ENCODE peak calls at places on chromosome 1, in nine cellular contexts. One of them, this sample, is unnamed.

GRCh38 chr1:42926870-42927242 is 31.8 kb downstream of the SLC2A1 start:
- DNase-seq in OCI-LY7: no peak
- DNase-seq in fibroblast of lung: no peak
- DNase-seq in fibroblast of mammary gland: no peak
- DNase-seq in spleen: peak; percentile 76
- DNase-seq in fibroblast of pulmonary artery: no peak
- DNase-seq in endothelial cell: no peak
- DNase-seq in nephron progenitor cell: no peak
- DNase-seq in AG04450: no peak
- DNase-seq in this sample: no peak

GRCh38 chr1:67570473-67571143 is 114.4 kb upstream of the GADD45A start:
- DNase-seq in fibroblast of lung: peak; percentile 51
- DNase-seq in endothelial cell: no peak
- DNase-seq in AG04450: peak; percentile 86
- DNase-seq in nephron progenitor cell: no peak
- DNase-seq in fibroblast of mammary gland: peak; percentile 91
- DNase-seq in OCI-LY7: no peak
- DNase-seq in spleen: no peak
- DNase-seq in fibroblast of pulmonary artery: peak; percentile 96
- DNase-seq in this sample: no peak

GRCh38 chr1:55309053-55309452 is 93.9 kb upstream of the USP24 start:
- DNase-seq in nephron progenitor cell: no peak
- DNase-seq in spleen: no peak
- DNase-seq in fibroblast of lung: peak; percentile 97
- DNase-seq in fibroblast of mammary gland: peak; percentile 84
- DNase-seq in endothelial cell: no peak
- DNase-seq in OCI-LY7: no peak
- DNase-seq in AG04450: peak; percentile 61
- DNase-seq in fibroblast of pulmonary artery: peak; percentile 41
- DNase-seq in this sample: no peak

GRCh38 chr1:67227196-67227595 is 60.9 kb downstream of the IL23R start:
- DNase-seq in OCI-LY7: no peak
- DNase-seq in fibroblast of mammary gland: peak; percentile 31
- DNase-seq in fibroblast of lung: peak; percentile 34
- DNase-seq in nephron progenitor cell: no peak
- DNase-seq in endothelial cell: no peak
- DNase-seq in AG04450: no peak
- DNase-seq in spleen: no peak
- DNase-seq in fibroblast of pulmonary artery: no peak
- DNase-seq in this sample: no peak

GRCh38 chr1:201676061-201676644 is 137.2 kb downstream of the NAV1 start:
- DNase-seq in fibroblast of lung: peak; percentile 55
- DNase-seq in spleen: no peak
- DNase-seq in AG04450: no peak
- DNase-seq in OCI-LY7: no peak
- DNase-seq in fibroblast of pulmonary artery: peak; percentile 31
- DNase-seq in endothelial cell: no peak
- DNase-seq in fibroblast of mammary gland: peak; percentile 31
- DNase-seq in nephron progenitor cell: peak; percentile 51
- DNase-seq in this sample: no peak

GRCh38 chr1:1179339-1179982 is 5.8 kb downstream of the TTLL10 start:
- DNase-seq in fibroblast of pulmonary artery: no peak
- DNase-seq in nephron progenitor cell: peak; percentile 68
- DNase-seq in endothelial cell: peak; percentile 3
- DNase-seq in spleen: no peak
- DNase-seq in fibroblast of mammary gland: no peak
- DNase-seq in AG04450: no peak
- DNase-seq in fibroblast of lung: no peak
- DNase-seq in OCI-LY7: no peak
- DNase-seq in this sample: no peak

GRCh38 chr1:234631721-234632125 is 21.7 kb upstream of the IRF2BP2 start:
- DNase-seq in endothelial cell: no peak
- DNase-seq in nephron progenitor cell: no peak
- DNase-seq in fibroblast of mammary gland: peak; percentile 93
- DNase-seq in spleen: no peak
- DNase-seq in OCI-LY7: no peak
- DNase-seq in AG04450: no peak
- DNase-seq in fibroblast of pulmonary artery: peak; percentile 98
- DNase-seq in fibroblast of lung: peak; percentile 69
- DNase-seq in this sample: no peak

GRCh38 chr1:196400478-196401453 is 207.5 kb downstream of the KCNT2 start:
- DNase-seq in OCI-LY7: no peak
- DNase-seq in endothelial cell: peak; percentile 5
- DNase-seq in fibroblast of pulmonary artery: peak; percentile 96
- DNase-seq in fibroblast of mammary gland: peak; percentile 87
- DNase-seq in spleen: no peak
- DNase-seq in fibroblast of lung: peak; percentile 93
- DNase-seq in AG04450: no peak
- DNase-seq in nephron progenitor cell: no peak
- DNase-seq in this sample: no peak

GRCh38 chr1:159318784-159319551 is 16.8 kb downstream of the FCER1A start:
- DNase-seq in fibroblast of lung: no peak
- DNase-seq in nephron progenitor cell: no peak
- DNase-seq in spleen: no peak
- DNase-seq in AG04450: no peak
- DNase-seq in fibroblast of mammary gland: no peak
- DNase-seq in endothelial cell: no peak
- DNase-seq in fibroblast of pulmonary artery: no peak
- DNase-seq in OCI-LY7: no peak
- DNase-seq in this sample: no peak

GRCh38 chr1:10663668-10664035 is 132.8 kb downstream of the CASZ1 start:
- DNase-seq in endothelial cell: peak; percentile 56
- DNase-seq in fibroblast of lung: no peak
- DNase-seq in spleen: no peak
- DNase-seq in AG04450: no peak
- DNase-seq in fibroblast of mammary gland: no peak
- DNase-seq in fibroblast of pulmonary artery: peak; percentile 17
- DNase-seq in nephron progenitor cell: peak; percentile 76
- DNase-seq in OCI-LY7: no peak
- DNase-seq in this sample: no peak

GRCh38 chr1:21290546-21290944 is 282 bp upstream of the ECE1 start:
- DNase-seq in fibroblast of pulmonary artery: no peak
- DNase-seq in spleen: no peak
- DNase-seq in nephron progenitor cell: no peak
- DNase-seq in OCI-LY7: peak; percentile 80
- DNase-seq in AG04450: no peak
- DNase-seq in fibroblast of mammary gland: no peak
- DNase-seq in endothelial cell: no peak
- DNase-seq in fibroblast of lung: no peak
- DNase-seq in this sample: no peak
- TF ChIP-seq CTCF in fibroblast of pulmonary artery: no peak
- TF ChIP-seq CTCF in spleen: no peak
- TF ChIP-seq CTCF in nephron progenitor cell: no peak
- TF ChIP-seq CTCF in OCI-LY7: no peak
- TF ChIP-seq CTCF in AG04450: no peak
- TF ChIP-seq CTCF in fibroblast of mammary gland: no peak
- TF ChIP-seq CTCF in endothelial cell: no peak
- TF ChIP-seq CTCF in fibroblast of lung: no peak
- TF ChIP-seq CTCF in this sample: no peak

DNA sequence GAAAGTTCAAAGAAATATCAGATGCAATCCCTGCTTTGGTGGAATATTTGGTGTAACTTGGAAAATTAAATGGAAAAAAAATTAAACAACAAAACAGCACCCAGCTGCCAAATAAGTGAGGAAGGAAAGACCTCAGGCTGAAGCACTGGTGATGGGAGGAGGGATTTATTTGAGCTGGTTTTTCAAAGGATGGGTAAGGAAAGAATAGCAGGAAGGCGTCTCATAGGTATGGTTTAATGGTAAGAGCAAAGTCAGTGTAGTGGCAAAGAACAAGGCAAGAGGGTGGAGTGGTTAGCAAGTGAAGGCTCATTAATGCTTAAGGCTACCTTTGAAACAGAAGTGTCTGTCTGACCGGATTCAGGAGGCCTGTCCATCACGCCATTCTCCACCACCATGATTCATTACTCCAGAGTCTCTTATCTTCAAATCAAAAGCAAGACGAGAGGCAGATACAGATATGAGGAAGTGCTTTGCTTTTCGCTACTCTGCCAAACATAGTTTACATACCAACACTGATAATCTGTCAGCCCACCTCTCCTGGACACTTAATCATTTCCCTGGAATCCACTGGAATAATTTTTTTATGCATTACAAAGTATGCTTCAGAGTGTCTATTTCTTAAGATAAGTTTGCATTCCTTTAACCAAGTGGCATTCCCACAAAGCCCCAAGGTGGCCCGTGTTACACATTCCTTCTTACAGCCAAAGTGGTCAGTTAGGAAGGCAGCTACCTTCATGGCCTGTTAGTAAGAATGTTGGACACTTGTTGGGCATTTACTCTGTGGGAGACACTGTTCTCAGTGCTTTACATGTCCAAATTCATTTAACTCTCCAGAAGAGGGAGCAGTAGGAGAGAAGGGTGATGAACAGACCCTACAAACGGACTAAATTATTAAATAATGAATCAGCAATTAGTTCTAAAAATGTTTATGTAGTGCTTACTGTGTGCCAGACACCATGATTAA is 146.6 kb downstream of the ROR1 start:
- DNase-seq in AG04450: peak; percentile 39
- DNase-seq in OCI-LY7: no peak
- DNase-seq in nephron progenitor cell: no peak
- DNase-seq in spleen: no peak
- DNase-seq in fibroblast of pulmonary artery: peak; percentile 87
- DNase-seq in fibroblast of lung: peak; percentile 77
- DNase-seq in fibroblast of mammary gland: peak; percentile 85
- DNase-seq in endothelial cell: no peak
- DNase-seq in this sample: no peak
- TF ChIP-seq CTCF in AG04450: peak; percentile 51
- TF ChIP-seq CTCF in OCI-LY7: peak; percentile 39
- TF ChIP-seq CTCF in nephron progenitor cell: no peak
- TF ChIP-seq CTCF in spleen: no peak
- TF ChIP-seq CTCF in fibroblast of pulmonary artery: peak; percentile 54
- TF ChIP-seq CTCF in fibroblast of lung: peak; percentile 49
- TF ChIP-seq CTCF in fibroblast of mammary gland: peak; percentile 59
- TF ChIP-seq CTCF in endothelial cell: no peak
- TF ChIP-seq CTCF in this sample: peak; percentile 80

DNA sequence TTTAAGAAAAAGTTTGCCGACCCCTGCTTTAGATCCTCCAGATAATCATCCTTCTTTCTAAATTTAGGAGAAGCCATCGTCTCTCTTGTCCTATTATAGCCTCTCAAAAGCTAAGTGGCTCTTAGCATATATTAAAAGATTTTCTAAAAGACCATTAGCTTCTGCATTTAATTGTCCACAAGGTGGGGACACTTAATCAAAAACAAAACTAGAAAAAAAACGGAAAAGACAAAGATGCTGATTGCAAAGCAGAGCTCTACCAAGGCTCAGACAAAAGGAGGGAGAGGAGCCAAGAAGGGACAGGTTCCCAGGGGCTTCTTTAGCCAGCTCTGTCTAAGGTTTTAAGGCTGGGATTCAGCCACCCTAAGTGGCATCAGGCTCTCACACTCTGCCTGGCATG is 128.3 kb upstream of the HMGB4 start:
- DNase-seq in endothelial cell: no peak
- DNase-seq in nephron progenitor cell: no peak
- DNase-seq in AG04450: no peak
- DNase-seq in fibroblast of lung: peak; percentile 6
- DNase-seq in OCI-LY7: no peak
- DNase-seq in fibroblast of pulmonary artery: no peak
- DNase-seq in fibroblast of mammary gland: peak; percentile 44
- DNase-seq in spleen: no peak
- DNase-seq in this sample: no peak
- TF ChIP-seq CTCF in endothelial cell: peak; percentile 39
- TF ChIP-seq CTCF in nephron progenitor cell: no peak
- TF ChIP-seq CTCF in AG04450: peak; percentile 47
- TF ChIP-seq CTCF in fibroblast of lung: no peak
- TF ChIP-seq CTCF in OCI-LY7: peak; percentile 60
- TF ChIP-seq CTCF in fibroblast of pulmonary artery: no peak
- TF ChIP-seq CTCF in fibroblast of mammary gland: peak; percentile 45
- TF ChIP-seq CTCF in spleen: peak; percentile 18
- TF ChIP-seq CTCF in this sample: peak; percentile 56

GRCh38 chr1:246001821-246002220 is 505.3 kb downstream of the SMYD3 start:
- DNase-seq in OCI-LY7: no peak
- DNase-seq in fibroblast of lung: peak; percentile 83
- DNase-seq in endothelial cell: no peak
- DNase-seq in fibroblast of mammary gland: peak; percentile 27
- DNase-seq in spleen: no peak
- DNase-seq in nephron progenitor cell: no peak
- DNase-seq in fibroblast of pulmonary artery: no peak
- DNase-seq in AG04450: peak; percentile 18
- DNase-seq in this sample: no peak

GRCh38 chr1:246001142-246001812 is 505.8 kb downstream of the SMYD3 start:
- DNase-seq in fibroblast of pulmonary artery: no peak
- DNase-seq in endothelial cell: no peak
- DNase-seq in fibroblast of mammary gland: peak; percentile 59
- DNase-seq in AG04450: peak; percentile 68
- DNase-seq in OCI-LY7: no peak
- DNase-seq in spleen: no peak
- DNase-seq in fibroblast of lung: peak; percentile 71
- DNase-seq in nephron progenitor cell: no peak
- DNase-seq in this sample: no peak

GRCh38 chr1:245997471-245998258 is 509.4 kb downstream of the SMYD3 start:
- DNase-seq in spleen: no peak
- DNase-seq in fibroblast of lung: peak; percentile 37
- DNase-seq in fibroblast of mammary gland: peak; percentile 50
- DNase-seq in fibroblast of pulmonary artery: peak; percentile 73
- DNase-seq in endothelial cell: no peak
- DNase-seq in nephron progenitor cell: no peak
- DNase-seq in AG04450: no peak
- DNase-seq in OCI-LY7: no peak
- DNase-seq in this sample: no peak

GRCh38 chr1:246000638-246001015 is 506.5 kb downstream of the SMYD3 start:
- DNase-seq in nephron progenitor cell: no peak
- DNase-seq in OCI-LY7: no peak
- DNase-seq in AG04450: no peak
- DNase-seq in fibroblast of pulmonary artery: no peak
- DNase-seq in endothelial cell: no peak
- DNase-seq in spleen: no peak
- DNase-seq in fibroblast of lung: no peak
- DNase-seq in fibroblast of mammary gland: no peak
- DNase-seq in this sample: no peak

DNA sequence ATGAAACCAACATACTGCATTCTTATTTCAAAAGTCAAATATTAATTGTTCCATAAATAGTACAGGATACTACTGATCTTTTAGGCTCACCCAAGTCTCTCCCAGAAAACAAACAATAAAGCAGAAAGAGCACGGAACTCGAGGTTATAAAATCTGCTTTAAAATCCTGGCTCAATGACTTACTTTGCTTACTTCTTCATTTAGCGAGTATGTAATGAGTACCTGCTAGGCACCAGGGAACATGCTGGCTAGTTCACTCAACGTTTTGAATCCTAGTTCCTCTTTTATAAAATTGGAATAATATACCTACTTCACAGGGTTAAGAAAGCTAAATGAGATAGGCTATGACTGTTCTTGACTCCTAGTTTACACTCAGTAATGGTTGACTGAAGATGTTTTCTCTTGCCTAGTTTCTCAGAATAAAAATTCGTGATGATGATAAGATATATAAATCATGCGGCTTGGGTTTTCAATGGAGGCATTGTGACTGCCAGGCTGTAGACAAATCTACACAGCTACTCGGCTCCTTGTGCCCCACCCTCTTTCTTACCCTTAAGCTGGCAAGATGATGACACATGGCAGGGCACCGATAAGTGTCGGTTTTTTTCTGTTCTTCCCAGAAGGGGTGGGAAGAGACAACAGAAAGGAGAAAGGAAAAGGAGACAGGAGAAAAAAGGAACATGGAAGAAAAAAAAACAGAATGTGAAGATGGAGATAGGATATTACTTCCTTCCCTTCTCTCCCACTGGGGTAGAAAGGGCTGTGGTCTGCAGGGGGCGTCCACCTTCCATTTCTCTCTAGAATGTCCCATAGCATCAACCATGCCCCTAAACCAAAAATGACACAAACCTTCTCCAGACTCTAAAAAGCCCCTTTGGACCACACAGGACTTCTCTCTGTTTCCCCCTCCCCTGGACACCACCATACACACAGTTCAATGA is 507.1 kb downstream of the SMYD3 start:
- DNase-seq in fibroblast of pulmonary artery: no peak
- DNase-seq in spleen: no peak
- DNase-seq in fibroblast of lung: no peak
- DNase-seq in endothelial cell: no peak
- DNase-seq in OCI-LY7: peak; percentile 11
- DNase-seq in nephron progenitor cell: no peak
- DNase-seq in AG04450: no peak
- DNase-seq in fibroblast of mammary gland: no peak
- DNase-seq in this sample: no peak
- TF ChIP-seq CTCF in fibroblast of pulmonary artery: no peak
- TF ChIP-seq CTCF in spleen: no peak
- TF ChIP-seq CTCF in fibroblast of lung: no peak
- TF ChIP-seq CTCF in endothelial cell: no peak
- TF ChIP-seq CTCF in OCI-LY7: peak; percentile 22
- TF ChIP-seq CTCF in nephron progenitor cell: no peak
- TF ChIP-seq CTCF in AG04450: no peak
- TF ChIP-seq CTCF in fibroblast of mammary gland: no peak
- TF ChIP-seq CTCF in this sample: no peak